ENCODE peak calls at places on chromosome 16, in nine cellular contexts. F, M, J, C, S, D, A, H and W are unnamed samples.
A peak's percentile ranks its signal among the peaks of the same experiment; 100 is the strongest.

GRCh38 chr16:2033057-2033911 is 6.6 kb downstream of the NHERF2 start:
- DNase-seq in H (peak; percentile 39), M (no peak), F (no peak), D (peak; percentile 83), C (no peak), S (no peak), J (peak; percentile 75), A (peak; percentile 78), W (no peak)

GRCh38 chr16:68229431-68230175 is 6.3 kb downstream of the ESRP2 start:
- DNase-seq in H (no peak), J (peak; percentile 60), S (peak; percentile 28), C (peak; percentile 68), F (no peak), A (peak; percentile 58), D (peak; percentile 29), M (no peak), W (no peak)

GRCh38 chr16:81996664-81997529 is 14.4 kb downstream of the SDR42E1 start:
- DNase-seq in H (no peak), S (no peak), M (no peak), A (no peak), C (peak; percentile 26), F (no peak), J (peak; percentile 90), D (no peak), W (no peak)

GRCh38 chr16:3183445-3184139 is 4.4 kb upstream of the OR1F1 start:
- DNase-seq in J (no peak), A (no peak), F (no peak), D (no peak), S (no peak), H (no peak), C (no peak), M (no peak), W (no peak)

GRCh38 chr16:88973415-88974050 is 3.5 kb downstream of the CBFA2T3 start:
- DNase-seq in J (no peak), H (no peak), D (no peak), C (no peak), M (no peak), S (no peak), F (no peak), A (no peak), W (no peak)

GRCh38 chr16:72107371-72107770 is 13.7 kb downstream of the DHX38 start:
- DNase-seq in H (no peak), M (no peak), D (no peak), S (no peak), J (no peak), C (no peak), F (no peak), A (no peak), W (no peak)

GRCh38 chr16:82862057-82862456 is 235.3 kb downstream of the CDH13 start:
- DNase-seq in J (no peak), C (no peak), F (no peak), H (no peak), A (no peak), M (no peak), S (no peak), D (no peak), W (no peak)

GRCh38 chr16:67516296-67517177 is 12.1 kb upstream of the RIPOR1 start:
- DNase-seq in F (no peak), M (no peak), S (no peak), H (no peak), D (no peak), C (no peak), A (no peak), J (peak; percentile 73), W (no peak)

GRCh38 chr16:67459858-67460144 is 21.2 kb downstream of the ATP6V0D1 start:
- DNase-seq in C (no peak), F (no peak), D (no peak), M (no peak), H (no peak), J (no peak), S (no peak), A (no peak), W (no peak)

GRCh38 chr16:67206838-67207115 is 7.8 kb downstream of the ELMO3 start:
- DNase-seq in S (no peak), A (no peak), H (no peak), M (no peak), C (no peak), J (no peak), F (no peak), D (no peak), W (no peak)

GRCh38 chr16:85510203-85510602 is 102.9 kb upstream of the GSE1 start:
- DNase-seq in J (no peak), H (no peak), C (no peak), F (no peak), D (no peak), S (no peak), A (no peak), M (no peak), W (no peak)